ENCODE peak calls at places on chromosomes 7 and 10, in four cellular contexts. T is K562, I is GM12878, F is HepG2. C is an unnamed sample.

GRCh38 chr10:18822156-18822555 is 162.9 kb downstream of the ARL5B start:
- DNase-seq in I (no peak), T (no peak), F (peak; percentile 1), C (no peak)

GRCh38 chr7:54960517-54960916 is 58.3 kb upstream of the EGFR start:
- DNase-seq in F (no peak), T (no peak), I (no peak), C (peak; percentile 7)

GRCh38 chr10:44070282-44070681 is 314.6 kb downstream of the CXCL12 start:
- DNase-seq in I (no peak), F (no peak), T (no peak), C (no peak)

GRCh38 chr10:124220971-124221355 is 127.6 kb upstream of the CHST15 start:
- DNase-seq in I (no peak), F (no peak), T (no peak), C (no peak)

GRCh38 chr7:38506004-38506403 is 125.2 kb downstream of the AMPH start:
- DNase-seq in F (no peak), T (no peak), I (no peak), C (no peak)

GRCh38 chr7:102128303-102128702 is 158.4 kb upstream of the SH2B2 start:
- DNase-seq in F (no peak), T (no peak), I (no peak), C (no peak)

GRCh38 chr10:28800144-28800543 is 122.8 kb downstream of the BAMBI start:
- DNase-seq in T (no peak), F (no peak), I (no peak), C (no peak)

GRCh38 chr7:101138149-101138870 is 11.4 kb downstream of the SERPINE1 start:
- DNase-seq in F (peak; percentile 90), I (peak; percentile 79), T (peak; percentile 91), C (peak; percentile 99)

GRCh38 chr7:82163586-82163985 is 280.0 kb downstream of the CACNA2D1 start:
- DNase-seq in T (no peak), I (no peak), F (no peak), C (no peak)

GRCh38 chr10:18618995-18619394 is 32.4 kb downstream of the NSUN6 start:
- DNase-seq in T (no peak), I (no peak), F (no peak), C (peak; percentile 12)

GRCh38 chr7:111409714-111410422 is 152.4 kb downstream of the IMMP2L start:
- DNase-seq in I (no peak), F (peak; percentile 0), T (no peak), C (no peak)

GRCh38 chr10:127300868-127301321 is 104.5 kb upstream of the INSYN2A start:
- DNase-seq in I (no peak), F (peak; percentile 87), T (no peak), C (no peak)

GRCh38 chr10:133274751-133275682 is 1.7 kb downstream of the ADAM8 start:
- DNase-seq in F (no peak), I (peak; percentile 72), T (peak; percentile 53), C (no peak)

GRCh38 chr10:63365976-63366765 is 99.6 kb downstream of the JMJD1C start:
- DNase-seq in F (peak; percentile 52), T (no peak), I (no peak), C (no peak)

GRCh38 chr10:1050145-1050544 is 1.2 kb upstream of the IDI1 start:
- DNase-seq in T (peak; percentile 52), F (peak; percentile 22), I (no peak), C (peak; percentile 53)

GRCh38 chr10:77590344-77591237 is 47.0 kb downstream of the KCNMA1 start:
- DNase-seq in T (no peak), I (no peak), F (no peak), C (no peak)

GRCh38 chr7:151506901-151507382 is 12.8 kb downstream of the RHEB start:
- DNase-seq in F (no peak), T (peak; percentile 63), I (no peak), C (peak; percentile 20)
- TF ChIP-seq MYC in F (no peak), T (no peak), I (no peak), C (no peak)

DNA sequence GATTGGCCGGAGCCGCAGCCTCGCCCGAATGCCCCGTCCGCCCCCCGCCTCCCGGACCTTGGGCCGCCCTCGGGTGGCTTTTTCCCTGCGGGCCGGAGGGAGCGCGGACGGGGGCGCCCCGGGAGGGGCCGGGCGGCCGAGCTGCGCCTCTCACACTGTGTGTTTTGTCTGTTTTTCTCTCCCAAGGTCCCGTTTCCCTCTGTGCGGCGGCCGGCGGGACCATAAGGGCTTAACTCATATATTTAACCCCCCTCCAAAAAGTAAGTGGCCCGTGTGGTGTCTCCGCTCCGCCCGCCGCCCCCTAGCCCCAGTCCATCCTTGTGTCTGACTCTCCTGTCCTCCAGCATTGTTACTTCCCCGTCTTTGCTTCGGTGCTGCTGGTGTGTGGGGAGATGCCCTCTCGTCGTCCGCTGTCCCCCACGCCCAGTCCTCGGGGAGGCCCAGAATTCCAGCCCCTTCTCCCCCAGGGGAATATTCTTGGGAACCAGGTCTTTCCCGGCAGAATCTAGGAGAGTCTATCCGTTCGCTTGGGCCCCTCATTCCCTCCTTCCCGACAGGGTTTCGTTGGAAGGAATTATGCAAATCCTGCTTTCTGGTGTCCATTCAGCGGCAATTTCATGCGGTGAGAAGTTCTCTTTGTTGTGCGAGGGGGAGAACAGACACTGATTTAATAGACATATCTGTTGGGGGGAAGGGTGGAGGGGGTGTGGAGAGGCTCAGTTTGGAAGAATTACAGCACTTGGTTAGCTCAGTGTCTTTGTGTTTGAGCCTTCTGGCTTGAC is 1.3 kb downstream of the LCOR start:
- DNase-seq in F (peak; percentile 59), I (no peak), T (no peak), C (peak; percentile 48)
- H3K79me2 ChIP-seq in F (peaks cover 51% of the 10 kb centered on the region), I (peaks cover 57% of the 10 kb centered on the region), T (peaks cover 63% of the 10 kb centered on the region), C (peaks cover 56% of the 10 kb centered on the region)

DNA sequence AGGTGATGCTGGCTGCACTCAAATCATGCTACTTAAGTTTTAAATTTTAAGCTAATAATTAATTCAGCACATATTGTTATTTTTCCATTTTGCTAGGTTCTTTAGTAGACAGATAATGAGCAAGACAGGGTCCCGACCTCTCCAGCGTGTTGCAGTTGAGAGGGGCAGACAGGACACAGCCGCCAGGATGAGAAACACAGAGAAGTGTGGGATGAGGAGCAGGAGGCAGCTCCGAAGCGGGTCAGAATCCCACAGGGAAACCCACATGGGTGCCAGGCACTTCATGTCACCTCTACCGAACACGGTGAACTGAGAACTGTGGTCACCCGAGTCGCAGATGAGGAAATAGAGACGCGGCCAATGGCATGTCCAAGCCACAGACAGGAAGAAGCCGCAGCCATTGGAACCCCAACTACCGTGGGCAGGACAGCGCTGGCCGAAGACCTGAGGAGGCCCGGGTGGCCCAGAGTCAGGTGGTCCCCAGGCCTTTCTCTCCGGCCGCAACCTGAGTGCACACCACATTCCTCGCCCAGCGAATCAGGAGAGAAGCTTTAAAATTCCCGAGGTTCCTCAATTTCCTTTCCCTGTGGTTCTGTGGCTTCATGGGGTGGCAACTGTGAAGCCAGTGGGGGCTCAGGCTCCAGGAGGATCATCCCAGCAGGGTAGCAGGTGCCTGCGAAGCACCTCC is 213.0 kb downstream of the DNAJB6 start:
- DNase-seq in I (no peak), F (no peak), T (no peak), C (no peak)
- TF ChIP-seq EZH2 in I (no peak), F (no peak), T (no peak), C (no peak)

GRCh38 chr7:79434098-79434497 is 19.4 kb downstream of the MAGI2 start:
- DNase-seq in T (no peak), I (no peak), F (no peak), C (no peak)
- TF ChIP-seq MYC in T (no peak), I (no peak), F (no peak), C (no peak)

DNA sequence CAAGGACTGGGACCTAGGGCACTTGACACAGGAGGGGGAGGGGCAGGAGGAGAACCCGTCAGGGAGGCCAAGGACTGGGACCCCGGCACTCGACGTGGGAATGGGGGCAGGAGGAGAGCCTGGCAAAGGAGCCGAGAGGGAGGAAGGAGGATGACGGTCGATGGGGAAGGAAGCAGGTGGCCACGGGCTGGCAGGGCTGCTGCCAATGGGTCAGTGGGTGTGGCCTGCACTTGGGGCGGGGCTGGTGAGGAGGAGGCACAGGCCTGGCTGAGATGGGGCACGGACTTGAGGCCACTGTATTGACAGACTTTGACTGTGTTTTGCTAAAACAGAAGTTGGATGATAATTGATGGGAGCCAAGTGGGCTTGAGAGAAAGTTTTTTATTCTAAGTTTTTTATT is 68.9 kb downstream of the RBM33 start:
- DNase-seq in I (no peak), F (no peak), T (no peak), C (no peak)
- H3K79me2 ChIP-seq in I (peaks cover 11% of the 10 kb centered on the region), F (peaks cover 41% of the 10 kb centered on the region), T (peaks cover 72% of the 10 kb centered on the region), C (peaks cover 50% of the 10 kb centered on the region)

DNA sequence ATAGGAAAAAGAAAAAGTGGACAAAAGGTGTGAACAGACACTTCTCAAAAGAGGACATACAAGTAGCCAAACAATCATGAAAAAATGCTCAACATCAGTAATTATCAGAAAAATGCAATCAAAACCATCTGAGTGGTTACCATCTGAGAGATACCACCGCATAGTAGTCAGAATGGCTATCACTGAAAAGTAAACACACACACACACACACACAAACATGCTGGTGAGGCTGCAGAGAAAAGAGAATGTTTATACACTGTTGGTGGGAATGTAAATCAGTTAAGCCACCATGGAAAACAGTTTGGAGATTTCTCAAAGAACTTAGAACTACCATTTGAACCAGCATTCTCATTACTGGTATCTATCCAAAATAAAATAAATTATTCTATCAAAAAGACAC is 145.7 kb downstream of the CYP26A1 start:
- DNase-seq in I (no peak), T (no peak), F (no peak), C (no peak)
- TF ChIP-seq EZH2 in I (no peak), T (no peak), F (no peak), C (no peak)

DNA sequence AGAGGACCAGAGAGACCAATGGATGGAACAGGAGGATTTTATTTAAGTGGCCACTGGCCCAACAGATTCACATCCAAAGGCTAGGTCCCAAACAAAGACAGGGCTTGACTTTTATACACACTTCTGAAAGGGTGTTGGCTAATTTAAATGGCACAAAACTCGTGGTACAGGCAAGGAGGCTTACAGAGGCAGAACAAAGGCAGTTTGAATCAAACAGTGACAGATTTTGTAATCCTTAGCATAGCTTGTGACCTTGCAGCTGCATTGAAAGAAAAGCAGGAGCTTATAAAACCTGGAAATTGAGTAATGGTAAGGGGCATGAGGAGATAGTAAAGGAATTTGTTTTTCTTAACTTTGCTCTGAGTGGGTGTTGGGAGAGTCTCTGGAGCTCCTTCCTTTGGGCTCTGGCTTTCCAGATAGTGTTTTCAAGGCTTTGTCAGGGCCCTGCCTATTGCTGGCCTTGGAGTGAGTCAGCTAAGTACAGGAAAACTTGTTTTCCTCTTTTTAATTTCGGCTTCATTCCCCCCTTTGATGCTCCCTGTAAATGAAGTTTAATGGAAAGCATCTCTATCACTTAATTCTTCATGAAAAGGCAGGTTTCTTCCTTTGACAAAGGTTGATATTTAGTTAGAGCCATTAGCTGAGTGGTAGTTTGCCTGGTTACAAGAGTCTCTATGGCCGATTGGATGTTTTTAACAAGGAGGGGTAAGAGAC is 96.9 kb downstream of the TRIM24 start:
- DNase-seq in T (no peak), I (no peak), F (no peak), C (no peak)
- TF ChIP-seq MYC in T (no peak), I (no peak), F (no peak), C (no peak)